ENCODE peak calls at places on chromosomes 11 and 22, in five cellular contexts. N, M, Y, G and W are unnamed samples.

GRCh38 chr11:35992551-35992950 is 48.7 kb downstream of the LDLRAD3 start:
- DNase-seq in N (no peak), Y (no peak), G (no peak), M (no peak), W (no peak)

GRCh38 chr22:24367841-24368240 is 59.6 kb upstream of the ADORA2A start:
- DNase-seq in G (no peak), Y (no peak), N (no peak), M (no peak), W (no peak)

GRCh38 chr22:30089655-30089974 is 9.4 kb downstream of the HORMAD2 start:
- DNase-seq in N (no peak), G (no peak), M (no peak), Y (no peak), W (no peak)

GRCh38 chr11:115845872-115846271 is 341.7 kb upstream of the CADM1 start:
- DNase-seq in G (no peak), N (no peak), Y (no peak), M (no peak), W (no peak)

GRCh38 chr11:107691003-107691402 is 20.9 kb downstream of the SLN start:
- DNase-seq in N (peak), Y (peak), M (no peak), G (no peak), W (no peak)

GRCh38 chr11:46210133-46210636 is 67.3 kb upstream of the CREB3L1 start:
- DNase-seq in G (no peak), N (peak), Y (peak), M (no peak), W (peak)

GRCh38 chr22:38481162-38481870 is 13.4 kb downstream of the KDELR3 start:
- DNase-seq in M (no peak), G (no peak), Y (no peak), N (no peak), W (no peak)

GRCh38 chr22:29665486-29665885 is 54.3 kb upstream of the CABP7 start:
- DNase-seq in M (no peak), G (no peak), N (no peak), Y (no peak), W (no peak)

GRCh38 chr22:21734540-21735197 is 925 bp downstream of the YPEL1 start:
- DNase-seq in N (no peak), G (peak), Y (no peak), M (peak), W (no peak)

GRCh38 chr22:39748877-39749276 is 144.7 kb downstream of the ENTHD1 start:
- DNase-seq in N (no peak), M (no peak), Y (peak), G (no peak), W (peak)

GRCh38 chr11:69878927-69879733 is 59.9 kb upstream of the FGF3 start:
- DNase-seq in Y (no peak), M (no peak), N (no peak), G (no peak), W (no peak)

GRCh38 chr11:2583605-2583958 is 116.2 kb downstream of the KCNQ1OT1 start:
- DNase-seq in N (no peak), Y (no peak), G (no peak), M (no peak), W (no peak)

GRCh38 chr11:134275188-134275533 is 1.0 kb upstream of the GLB1L3 start:
- DNase-seq in G (no peak), Y (no peak), M (no peak), N (no peak), W (no peak)

GRCh38 chr22:41526802-41527799 is 17.2 kb downstream of the POLR3H start:
- DNase-seq in N (no peak), G (peak), M (peak), Y (no peak), W (no peak)

GRCh38 chr11:45078236-45079074 is 68.0 kb upstream of the PRDM11 start:
- DNase-seq in G (no peak), N (no peak), Y (no peak), M (no peak), W (no peak)

GRCh38 chr11:31810779-31811647 is at the start of gene PAX6:
- DNase-seq in N (peak), G (peak), Y (peak), M (peak), W (no peak)

GRCh38 chr22:32353840-32354239 is 3.8 kb upstream of the RFPL3 start:
- DNase-seq in N (no peak), M (no peak), Y (no peak), G (no peak), W (no peak)
- H3K4me3 ChIP-seq in N (no peak), M (no peak), Y (no peak), G (no peak), W (no peak)

GRCh38 chr22:36507518-36508010 is 724 bp upstream of the FOXRED2 start:
- DNase-seq in N (no peak), G (no peak), Y (no peak), M (peak), W (no peak)
- H3K4me3 ChIP-seq in N (no peak), G (no peak), Y (peak), M (no peak), W (peak)

GRCh38 chr11:117873828-117874125 is 2.7 kb downstream of the FXYD6 start:
- DNase-seq in M (no peak), N (no peak), Y (no peak), G (no peak), W (no peak)
- H3K4me3 ChIP-seq in M (no peak), N (no peak), Y (no peak), G (no peak), W (no peak)

GRCh38 chr11:110761994-110762393 is 49.8 kb upstream of the ARHGAP20 start:
- DNase-seq in G (no peak), Y (no peak), N (no peak), M (no peak), W (no peak)

GRCh38 chr11:110762596-110762995 is 50.4 kb upstream of the ARHGAP20 start:
- DNase-seq in G (no peak), Y (peak), M (no peak), N (no peak), W (peak)

GRCh38 chr11:110764485-110764884 is 52.2 kb upstream of the ARHGAP20 start:
- DNase-seq in Y (no peak), G (no peak), N (no peak), M (no peak), W (no peak)

GRCh38 chr11:110761131-110761530 is 48.9 kb upstream of the ARHGAP20 start:
- DNase-seq in M (no peak), G (no peak), N (no peak), Y (no peak), W (no peak)

GRCh38 chr11:110763249-110764011 is 51.2 kb upstream of the ARHGAP20 start:
- DNase-seq in Y (peak), G (no peak), N (peak), M (no peak), W (peak)
- H3K4me3 ChIP-seq in Y (no peak), G (no peak), N (no peak), M (no peak), W (no peak)